ENCODE peak calls at places on chromosomes 11 and 22, in ten cellular contexts. D, V, M, T, K, O, H, N, G and E are unnamed samples.

GRCh38 chr22:49381595-49382450 is 445.9 kb downstream of the BRD1 start:
- DNase-seq in D (peak; percentile 25), V (no peak), M (no peak), T (no peak), K (no peak), O (no peak), H (peak; percentile 31), N (no peak), G (no peak), E (no peak)

GRCh38 chr22:19958083-19959042 is 16.7 kb upstream of the TXNRD2 start:
- DNase-seq in D (peak; percentile 75), V (no peak), M (no peak), T (peak; percentile 56), K (peak; percentile 72), O (no peak), H (peak; percentile 58), N (peak; percentile 18), G (peak; percentile 72), E (no peak)

GRCh38 chr11:15969281-15969680 is 387.1 kb downstream of the SOX6 start:
- DNase-seq in D (peak; percentile 76), V (peak; percentile 79), M (peak; percentile 64), T (peak; percentile 66), K (peak; percentile 64), O (peak; percentile 43), H (no peak), N (peak; percentile 50), G (peak; percentile 39), E (no peak)

GRCh38 chr22:19110064-19110458 is 12.2 kb downstream of the DGCR2 start:
- DNase-seq in D (no peak), V (no peak), M (no peak), T (no peak), K (no peak), O (no peak), H (no peak), N (no peak), G (no peak), E (no peak)

GRCh38 chr11:66969584-66970205 is 5.4 kb upstream of the C11orf86 start:
- DNase-seq in D (no peak), V (no peak), M (no peak), T (no peak), K (no peak), O (no peak), H (no peak), N (no peak), G (no peak), E (no peak)

GRCh38 chr11:128660957-128661356 is 32.9 kb upstream of the FLI1 start:
- DNase-seq in D (no peak), V (no peak), M (no peak), T (no peak), K (no peak), O (no peak), H (no peak), N (no peak), G (no peak), E (no peak)

GRCh38 chr22:29479417-29480261 is at the start of gene NEFH:
- DNase-seq in D (no peak), V (no peak), M (no peak), T (no peak), K (no peak), O (no peak), H (no peak), N (no peak), G (no peak), E (no peak)

GRCh38 chr11:60056349-60056969 is at the start of gene MS4A3:
- DNase-seq in D (no peak), V (no peak), M (no peak), T (no peak), K (no peak), O (no peak), H (no peak), N (no peak), G (no peak), E (no peak)

GRCh38 chr11:58866788-58867187 is 22.3 kb upstream of the GLYATL2 start:
- DNase-seq in D (no peak), V (no peak), M (no peak), T (no peak), K (no peak), O (no peak), H (no peak), N (no peak), G (no peak), E (no peak)

GRCh38 chr11:9150501-9150900 is 59.1 kb upstream of the SCUBE2 start:
- DNase-seq in D (no peak), V (no peak), M (no peak), T (no peak), K (no peak), O (no peak), H (no peak), N (no peak), G (no peak), E (no peak)

GRCh38 chr22:24426859-24427499 is 420 bp upstream of the ADORA2A start:
- DNase-seq in D (no peak), V (no peak), M (no peak), T (no peak), K (no peak), O (no peak), H (no peak), N (no peak), G (no peak), E (no peak)

GRCh38 chr11:24705474-24705873 is 208.6 kb downstream of the LUZP2 start:
- DNase-seq in D (no peak), V (no peak), M (no peak), T (no peak), K (no peak), O (no peak), H (no peak), N (no peak), G (peak; percentile 4), E (no peak)

DNA sequence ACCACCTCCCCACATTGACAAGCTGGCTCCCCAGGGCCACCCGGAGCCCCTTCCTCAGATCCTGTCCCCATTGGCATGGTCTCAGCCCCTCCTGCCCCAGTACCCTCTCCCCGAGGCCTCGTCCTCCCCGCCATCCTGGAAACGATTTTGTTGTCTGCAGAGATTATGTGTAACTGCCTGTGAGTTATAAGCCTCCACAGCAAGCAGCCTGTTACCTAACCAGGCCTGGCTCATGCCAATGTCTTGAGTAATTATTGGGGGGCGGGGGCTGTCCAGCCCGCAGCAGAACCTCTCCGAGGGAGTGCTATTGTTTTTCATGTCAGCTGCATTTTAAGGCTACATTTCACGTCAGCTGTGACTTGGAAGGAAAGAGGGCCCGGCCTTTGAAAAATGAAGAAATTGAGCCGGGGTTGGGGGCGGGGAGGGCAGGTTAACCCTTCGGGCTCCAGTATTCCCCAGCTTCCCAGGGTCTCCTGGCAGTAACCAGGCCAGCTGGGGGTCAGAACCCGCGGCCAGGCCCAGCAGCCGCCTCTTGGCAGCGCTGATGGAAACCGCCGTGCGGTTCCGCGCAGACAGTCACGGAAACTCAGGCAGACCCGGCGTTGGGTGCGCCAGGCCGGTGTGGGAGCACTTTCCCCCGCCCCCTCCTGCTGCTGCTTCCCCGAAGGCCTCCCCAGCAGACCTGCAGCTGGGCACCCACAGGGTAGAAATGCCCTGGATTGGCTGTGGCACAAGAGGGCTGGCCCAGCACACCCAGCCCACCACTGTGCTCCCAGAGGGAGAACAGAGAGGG is 59.5 kb downstream of the CDKN1C start:
- DNase-seq in D (peak; percentile 96), V (no peak), M (peak; percentile 65), T (peak; percentile 88), K (peak; percentile 88), O (peak; percentile 40), H (peak; percentile 89), N (peak; percentile 60), G (peak; percentile 41), E (no peak)
- H3K27me3 ChIP-seq in D (no peaks in the 10 kb centered on the region), V (no peaks in the 10 kb centered on the region), M (no peaks in the 10 kb centered on the region), T (no peaks in the 10 kb centered on the region), K (no peaks in the 10 kb centered on the region), O (no peaks in the 10 kb centered on the region), H (no peaks in the 10 kb centered on the region), N (no peaks in the 10 kb centered on the region), G (no peaks in the 10 kb centered on the region), E (no peaks in the 10 kb centered on the region)

DNA sequence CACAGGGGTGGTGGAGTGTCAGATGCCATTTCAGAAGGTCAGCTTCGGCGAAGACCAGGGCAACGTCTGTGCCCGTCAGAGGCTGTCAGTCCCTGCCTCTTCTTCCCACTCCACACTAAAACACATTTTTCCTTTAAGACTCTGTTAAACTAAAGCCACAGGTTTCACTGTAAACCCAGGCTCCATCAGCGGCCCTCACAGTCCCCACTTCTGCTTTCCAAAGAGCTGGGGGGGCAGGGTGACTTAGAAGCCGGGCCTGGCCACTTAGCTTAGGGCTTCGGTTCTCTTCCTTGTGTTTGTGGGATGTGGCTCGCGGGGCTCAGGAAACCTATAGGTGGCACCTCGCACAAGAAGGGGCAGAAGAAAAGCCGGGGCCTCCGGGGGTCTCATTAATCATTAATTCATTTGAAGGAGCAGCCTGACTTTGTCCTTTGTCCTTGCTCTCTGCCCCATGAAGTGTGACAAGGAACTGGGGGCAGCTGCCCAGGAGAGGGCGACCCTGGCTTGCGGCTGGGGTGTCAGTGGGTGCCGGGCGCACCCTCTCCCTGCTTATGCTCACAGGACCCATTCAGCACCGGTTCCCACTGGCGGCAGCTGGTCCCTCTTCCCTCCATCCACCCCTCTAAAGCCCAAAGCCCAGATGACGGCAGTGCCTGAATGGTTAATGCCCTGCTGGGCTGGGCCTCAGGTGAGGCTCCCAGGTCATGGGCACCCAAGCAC is 4.1 kb downstream of the SLC25A45 start:
- DNase-seq in D (no peak), V (peak; percentile 71), M (no peak), T (peak; percentile 76), K (no peak), O (no peak), H (no peak), N (no peak), G (no peak), E (no peak)
- H3K27ac ChIP-seq in D (no peak overlapping the region), V (peak overlapping the region; percentile 6), M (no peak overlapping the region), T (no peak overlapping the region), K (no peak overlapping the region), O (no peak overlapping the region), H (no peak overlapping the region), N (no peak overlapping the region), G (no peak overlapping the region), E (no peak overlapping the region)

GRCh38 chr11:122394326-122394725 is 261.2 kb upstream of the UBASH3B start:
- DNase-seq in D (no peak), V (no peak), M (no peak), T (no peak), K (no peak), O (no peak), H (no peak), N (no peak), G (peak; percentile 3), E (no peak)
- H3K27me3 ChIP-seq in D (no peaks in the 10 kb centered on the region), V (no peaks in the 10 kb centered on the region), M (no peaks in the 10 kb centered on the region), T (no peaks in the 10 kb centered on the region), K (no peaks in the 10 kb centered on the region), O (no peaks in the 10 kb centered on the region), H (no peaks in the 10 kb centered on the region), N (no peaks in the 10 kb centered on the region), G (no peaks in the 10 kb centered on the region), E (no peaks in the 10 kb centered on the region)

DNA sequence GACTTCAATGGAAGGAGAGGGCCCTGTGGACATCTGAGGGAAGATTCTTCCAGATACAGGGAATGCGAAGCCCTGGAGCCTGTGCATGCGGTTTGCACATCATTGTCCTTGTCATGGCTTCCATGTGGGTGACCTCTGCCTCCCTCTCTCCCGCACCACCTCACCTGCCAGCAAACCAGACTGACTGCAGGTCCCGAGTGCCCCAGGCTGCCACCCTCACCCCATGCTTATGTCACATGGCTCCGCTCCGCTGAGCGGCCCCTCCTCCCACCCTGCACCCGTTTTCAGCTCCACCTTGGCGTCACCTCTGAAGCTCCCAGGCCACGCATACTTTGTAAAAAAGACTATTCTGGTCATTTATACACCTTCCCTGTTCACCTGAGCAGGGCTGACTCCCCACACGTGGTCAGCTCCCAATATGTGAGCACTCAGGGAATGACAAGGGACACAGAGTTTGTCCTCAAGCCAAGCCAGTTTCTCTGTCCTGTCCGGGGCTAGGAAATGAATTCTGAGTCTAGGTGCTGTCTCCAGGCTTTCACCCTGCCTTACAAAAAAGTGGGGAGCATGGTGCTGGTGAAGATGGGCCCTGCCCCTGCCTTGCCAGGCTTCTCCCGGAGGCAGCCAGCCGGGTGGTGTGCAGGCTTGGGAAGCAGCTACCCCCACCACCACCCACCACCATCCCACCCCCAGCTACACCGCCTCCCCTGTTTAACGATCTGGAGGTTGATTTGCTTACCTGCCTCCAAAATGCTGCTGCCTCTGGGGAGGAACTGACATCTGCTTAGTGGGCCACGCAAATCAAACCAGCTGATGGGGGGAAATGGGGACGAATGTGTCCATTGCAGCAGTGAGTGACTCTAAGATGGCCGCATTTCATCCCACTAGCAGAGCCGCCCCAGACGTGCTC is 32.7 kb downstream of the FAM83F start:
- DNase-seq in D (no peak), V (no peak), M (no peak), T (peak; percentile 39), K (no peak), O (no peak), H (no peak), N (no peak), G (no peak), E (no peak)
- H3K27ac ChIP-seq in D (no peak overlapping the region), V (no peak overlapping the region), M (no peak overlapping the region), T (no peak overlapping the region), K (no peak overlapping the region), O (no peak overlapping the region), H (no peak overlapping the region), N (no peak overlapping the region), G (no peak overlapping the region), E (no peak overlapping the region)